ENCODE peak calls at places on chromosomes 2 and 18, in eight cellular contexts. E is A549, Z is neural progenitor cell, I is Karpas-422, Q is GM23338, Y is OCI-LY7, W is fibroblast of lung, H is HCT116. V is an unnamed sample.

GRCh38 chr2:138147796-138148195 is 183.5 kb downstream of the HNMT start:
- DNase-seq in E (no peak), Z (no peak), Y (no peak), H (no peak), I (no peak), W (no peak), Q (no peak), V (no peak)

GRCh38 chr2:776517-776916 is 99.3 kb upstream of the TMEM18 start:
- DNase-seq in H (no peak), Y (no peak), E (no peak), I (no peak), Z (no peak), W (no peak), Q (no peak), V (no peak)

GRCh38 chr18:36821681-36822080 is 7.1 kb downstream of the TPGS2 start:
- DNase-seq in I (no peak), E (no peak), Q (peak), Z (no peak), W (no peak), Y (no peak), H (no peak), V (no peak)

GRCh38 chr2:73176205-73176880 is 26.0 kb upstream of the NOTO start:
- DNase-seq in Y (no peak), W (no peak), Z (peak), H (no peak), Q (peak), E (no peak), I (no peak), V (no peak)

GRCh38 chr2:178517496-178517895 is 37.2 kb downstream of the PLEKHA3 start:
- DNase-seq in Q (no peak), W (no peak), E (no peak), H (no peak), I (no peak), Y (no peak), Z (no peak), V (no peak)

GRCh38 chr2:191863988-191864387 is 17.1 kb upstream of the CAVIN2 start:
- DNase-seq in I (no peak), Z (no peak), Q (no peak), Y (no peak), E (no peak), W (peak), H (no peak), V (peak)

GRCh38 chr2:126700677-126701076 is 44.7 kb downstream of the GYPC start:
- DNase-seq in Z (no peak), E (no peak), Q (no peak), W (peak), Y (no peak), H (no peak), I (no peak), V (peak)

GRCh38 chr2:99735753-99736152 is 245.9 kb upstream of the REV1 start:
- DNase-seq in I (no peak), W (no peak), Q (no peak), H (no peak), Z (no peak), E (no peak), Y (no peak), V (no peak)

GRCh38 chr18:77062518-77063003 is 70.0 kb downstream of the MBP start:
- DNase-seq in Y (peak), I (no peak), H (no peak), Z (no peak), E (no peak), Q (no peak), W (peak), V (peak)

GRCh38 chr2:212193066-212193465 is 345.5 kb downstream of the ERBB4 start:
- DNase-seq in H (no peak), W (no peak), Y (no peak), I (no peak), Q (no peak), E (no peak), Z (no peak), V (no peak)

GRCh38 chr2:21135585-21135984 is 11.8 kb downstream of the TDRD15 start:
- DNase-seq in Q (no peak), W (no peak), E (no peak), H (no peak), Y (no peak), Z (no peak), I (no peak), V (no peak)

DNA sequence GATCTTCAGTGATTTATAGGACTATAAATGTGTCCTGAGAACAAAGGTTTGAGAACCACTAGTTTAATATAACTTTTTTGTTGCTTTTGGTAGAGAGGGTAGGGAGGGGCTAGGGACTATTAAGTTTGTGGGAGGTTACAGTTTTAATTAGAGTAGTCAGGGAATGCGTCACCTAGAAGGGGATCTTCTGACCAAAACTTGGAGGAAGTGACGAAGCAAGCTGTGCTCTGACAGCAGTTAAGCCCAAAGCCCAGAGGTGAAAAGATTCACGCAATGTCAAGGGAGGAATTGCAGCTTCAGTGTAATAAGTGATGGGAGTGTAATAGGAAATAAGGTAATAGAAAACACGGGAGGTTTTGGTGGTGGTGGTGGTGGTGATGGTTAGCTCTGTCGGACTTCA is 8.1 kb downstream of the TDRD15 start:
- DNase-seq in Z (no peak), W (no peak), H (no peak), Q (no peak), E (no peak), Y (no peak), I (no peak), V (no peak)
- H3K4me2 ChIP-seq in Z (no peak), W (no peak), H (no peak), Q (no peak), E (no peak), Y (no peak), I (no peak), V (no peak)

GRCh38 chr2:27202829-27203228 is 9.0 kb upstream of the ATRAID start:
- DNase-seq in Q (no peak), I (no peak), H (no peak), E (no peak), W (peak), Y (no peak), Z (no peak), V (peak)

GRCh38 chr2:27201675-27202074 is 10.2 kb upstream of the ATRAID start:
- DNase-seq in W (no peak), Y (no peak), Q (no peak), H (no peak), E (no peak), Z (no peak), I (no peak), V (no peak)

GRCh38 chr2:27194538-27195354 is 17.1 kb upstream of the ATRAID start:
- DNase-seq in Q (no peak), W (no peak), I (no peak), E (no peak), H (no peak), Z (no peak), Y (no peak), V (no peak)

GRCh38 chr2:27199241-27199640 is 12.6 kb upstream of the ATRAID start:
- DNase-seq in Q (no peak), Z (no peak), W (no peak), H (no peak), E (no peak), I (no peak), Y (no peak), V (no peak)

DNA sequence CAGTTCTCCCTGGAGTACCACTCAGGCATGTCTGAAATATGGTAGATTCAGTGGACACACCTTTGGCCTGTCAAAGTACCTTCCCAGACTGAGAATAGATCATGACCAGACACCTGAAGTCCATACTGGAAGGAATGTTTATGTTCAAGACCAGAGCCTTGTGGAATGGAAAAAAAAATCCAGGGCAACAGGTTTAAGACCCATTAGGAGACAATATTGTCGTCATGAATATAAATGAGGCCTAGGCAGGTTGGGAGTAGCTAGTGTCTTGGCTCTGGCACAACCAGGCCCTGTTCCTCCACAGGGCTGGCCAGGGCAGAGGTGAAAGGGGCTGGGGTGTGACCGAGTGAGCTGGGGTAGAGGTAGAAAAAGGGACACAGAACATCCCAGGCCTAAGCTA is 13.2 kb upstream of the ATRAID start:
- DNase-seq in I (no peak), W (no peak), E (no peak), Z (no peak), Q (no peak), H (no peak), Y (no peak), V (no peak)
- H3K4me2 ChIP-seq in I (no peak), W (no peak), E (no peak), Z (no peak), Q (no peak), H (no peak), Y (no peak), V (no peak)

GRCh38 chr2:157059036-157059435 is 198.5 kb upstream of the GALNT5 start:
- DNase-seq in Q (no peak), H (no peak), E (no peak), Z (no peak), W (no peak), I (no peak), Y (no peak), V (no peak)
- H3K4me2 ChIP-seq in Q (no peak), H (no peak), E (no peak), Z (no peak), W (no peak), I (no peak), Y (no peak), V (no peak)

GRCh38 chr2:149858214-149858613 is 270.6 kb upstream of the MMADHC start:
- DNase-seq in Q (no peak), W (peak), I (no peak), Z (no peak), E (no peak), H (no peak), Y (no peak), V (peak)
- H3K4me2 ChIP-seq in Q (no peak), W (peak), I (no peak), Z (no peak), E (peak), H (no peak), Y (no peak), V (peak)

DNA sequence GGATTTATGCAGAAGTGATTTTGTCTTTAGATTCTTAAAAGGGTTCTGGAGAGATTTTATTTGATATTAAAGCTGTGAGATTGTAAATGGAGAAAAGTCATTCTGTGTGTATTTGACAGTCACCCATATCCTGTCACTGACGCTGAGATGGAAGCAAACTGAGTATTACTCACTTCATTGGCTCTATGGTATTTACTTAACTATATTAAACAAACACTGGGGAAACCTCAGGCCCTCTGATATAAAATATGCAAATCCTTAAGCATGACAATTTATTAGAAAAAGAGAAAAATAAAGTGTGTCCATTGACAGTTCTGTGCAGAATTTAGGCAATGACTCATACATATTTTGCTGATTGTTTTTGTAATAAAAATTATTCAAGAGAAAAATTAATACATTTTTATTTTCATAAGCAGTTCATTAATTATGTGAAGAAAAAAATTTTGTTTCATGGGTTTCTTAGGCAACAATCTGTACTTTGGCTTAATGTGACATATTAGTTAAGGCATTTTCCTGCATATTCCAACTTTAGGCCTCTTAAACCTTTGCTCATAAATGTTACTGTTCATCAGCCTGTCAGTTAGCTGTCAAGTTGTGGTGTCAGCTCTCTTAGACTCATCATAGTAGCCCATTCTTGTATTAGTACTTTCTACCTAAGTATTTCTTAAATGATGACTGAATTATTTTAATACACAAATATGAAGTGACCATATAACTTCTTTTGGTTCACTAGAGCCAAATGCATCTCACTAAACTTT is 99.9 kb downstream of the PARD3B start:
- DNase-seq in Y (no peak), I (no peak), Z (no peak), W (peak), H (no peak), E (peak), Q (no peak), V (peak)
- H3K4me2 ChIP-seq in Y (no peak), I (no peak), Z (no peak), W (peak), H (no peak), E (peak), Q (no peak), V (peak)

DNA sequence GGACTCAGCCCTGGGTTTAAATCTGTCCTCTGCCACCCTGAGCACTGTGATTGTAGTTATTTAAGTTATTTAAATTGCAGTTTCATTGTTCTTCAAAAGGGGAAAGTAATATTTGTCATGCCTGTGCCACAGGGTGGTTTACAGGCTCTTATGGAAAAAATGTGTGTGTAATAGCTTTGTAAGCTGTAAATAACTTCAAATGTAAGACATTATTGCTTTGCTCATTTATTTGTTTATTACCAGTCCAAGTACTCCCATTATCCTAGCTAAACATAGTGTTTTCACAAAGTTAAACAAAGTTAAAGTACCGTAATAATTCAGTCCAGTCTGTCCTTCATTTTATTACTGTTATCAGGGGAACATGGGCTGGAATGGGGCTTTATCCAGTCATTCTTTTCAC is 43.4 kb upstream of the IGFBP2 start:
- DNase-seq in W (no peak), E (no peak), Y (no peak), Z (no peak), H (no peak), I (no peak), Q (no peak), V (no peak)
- H3K4me2 ChIP-seq in W (no peak), E (no peak), Y (no peak), Z (no peak), H (no peak), I (no peak), Q (no peak), V (no peak)

GRCh38 chr2:44758591-44758990 is 182.9 kb upstream of the SIX3 start:
- DNase-seq in I (no peak), W (no peak), H (no peak), E (no peak), Z (no peak), Y (no peak), Q (no peak), V (no peak)
- H3K4me2 ChIP-seq in I (no peak), W (no peak), H (no peak), E (no peak), Z (no peak), Y (no peak), Q (no peak), V (no peak)

GRCh38 chr2:198045227-198045626 is 240.8 kb downstream of the PLCL1 start:
- DNase-seq in I (no peak), W (no peak), H (no peak), Z (no peak), E (no peak), Y (no peak), Q (no peak), V (no peak)
- H3K4me2 ChIP-seq in I (no peak), W (no peak), H (no peak), Z (no peak), E (no peak), Y (no peak), Q (no peak), V (no peak)

GRCh38 chr2:237700583-237701032 is 73.2 kb downstream of the LRRFIP1 start:
- DNase-seq in Q (peak), W (peak), E (no peak), H (no peak), I (no peak), Y (peak), Z (no peak), V (peak)
- H3K4me2 ChIP-seq in Q (peak), W (no peak), E (no peak), H (no peak), I (no peak), Y (peak), Z (no peak), V (peak)

DNA sequence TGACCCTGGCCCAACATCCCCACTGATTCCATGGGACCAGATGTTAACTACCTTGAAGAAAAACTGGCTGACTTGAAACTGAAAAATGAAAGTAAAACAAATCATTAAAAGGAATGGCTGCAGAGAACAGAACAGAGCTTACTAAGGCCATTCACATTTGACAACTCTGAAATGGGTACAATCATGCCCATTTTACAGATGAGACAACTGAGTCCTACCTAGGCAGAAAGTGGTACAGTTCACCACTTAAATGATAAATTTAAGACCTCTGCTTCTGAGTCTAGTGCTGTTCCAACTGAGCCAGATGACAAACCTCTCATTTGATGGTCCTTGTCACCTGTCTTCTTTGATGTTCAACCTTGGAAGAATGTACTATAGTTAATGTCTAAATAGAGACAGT is 65.8 kb downstream of the THNSL2 start:
- DNase-seq in Y (no peak), H (no peak), I (no peak), Z (no peak), E (no peak), W (no peak), Q (no peak), V (no peak)
- H3K4me2 ChIP-seq in Y (no peak), H (no peak), I (no peak), Z (no peak), E (no peak), W (no peak), Q (no peak), V (no peak)

V was measured in IMR-90.